ENCODE peak calls at places on chromosomes 13 and 19, in seven cellular contexts. S, P, B, E, H, Z and U are unnamed samples.
A peak's percentile ranks its signal among the peaks of the same experiment; 100 is the strongest.

GRCh38 chr19:29576043-29576442 is 30.0 kb upstream of the POP4 start:
- DNase-seq in S (no peak), P (no peak), B (no peak), E (no peak), H (no peak), Z (no peak), U (no peak)

GRCh38 chr19:6632002-6632621 is 37.8 kb downstream of the TNFSF14 start:
- DNase-seq in S (peak; percentile 52), P (peak; percentile 84), B (peak; percentile 61), E (peak; percentile 90), H (no peak), Z (peak; percentile 83), U (no peak)

GRCh38 chr19:658916-659839 is 3.8 kb downstream of the RNF126 start:
- DNase-seq in S (peak; percentile 76), P (no peak), B (peak; percentile 66), E (peak; percentile 68), H (no peak), Z (no peak), U (no peak)

GRCh38 chr19:28864024-28864503 is 348.9 kb downstream of the UQCRFS1 start:
- DNase-seq in S (no peak), P (no peak), B (no peak), E (no peak), H (no peak), Z (no peak), U (no peak)

GRCh38 chr19:11204943-11205349 is 7.6 kb upstream of the KANK2 start:
- DNase-seq in S (no peak), P (no peak), B (no peak), E (no peak), H (no peak), Z (peak; percentile 23), U (no peak)

GRCh38 chr19:2302319-2303208 is 5.4 kb downstream of the LINGO3 start:
- DNase-seq in S (no peak), P (peak; percentile 76), B (no peak), E (peak; percentile 77), H (no peak), Z (no peak), U (no peak)

GRCh38 chr13:110813646-110814624 is 100.4 kb downstream of the ING1 start:
- DNase-seq in S (no peak), P (no peak), B (no peak), E (no peak), H (peak; percentile 26), Z (no peak), U (no peak)

GRCh38 chr13:20782116-20782708 is 8.5 kb upstream of the EEF1AKMT1 start:
- DNase-seq in S (no peak), P (no peak), B (no peak), E (no peak), H (no peak), Z (no peak), U (no peak)

GRCh38 chr19:49382639-49383038 is 5.4 kb upstream of the KASH5 start:
- DNase-seq in S (no peak), P (no peak), B (no peak), E (no peak), H (no peak), Z (no peak), U (no peak)

GRCh38 chr19:1923319-1923718 is 17.7 kb upstream of the CSNK1G2 start:
- DNase-seq in S (no peak), P (no peak), B (no peak), E (peak; percentile 68), H (no peak), Z (peak; percentile 90), U (no peak)

GRCh38 chr13:110944121-110944967 is 29.5 kb upstream of the ANKRD10 start:
- DNase-seq in S (no peak), P (no peak), B (no peak), E (no peak), H (no peak), Z (peak; percentile 57), U (peak; percentile 20)

GRCh38 chr19:46606681-46607440 is 5.7 kb downstream of the CALM3 start:
- DNase-seq in S (no peak), P (peak; percentile 54), B (no peak), E (peak; percentile 12), H (peak; percentile 32), Z (no peak), U (no peak)

GRCh38 chr19:1408300-1409203 is 1.2 kb downstream of the DAZAP1 start:
- DNase-seq in S (no peak), P (no peak), B (no peak), E (peak; percentile 39), H (peak; percentile 84), Z (peak; percentile 38), U (no peak)

GRCh38 chr19:2768365-2769132 is 14.5 kb downstream of the SGTA start:
- DNase-seq in S (no peak), P (no peak), B (no peak), E (no peak), H (no peak), Z (no peak), U (no peak)

GRCh38 chr13:104565888-104566287 is 1499.7 kb upstream of the SLC10A2 start:
- DNase-seq in S (no peak), P (no peak), B (no peak), E (no peak), H (no peak), Z (no peak), U (no peak)

GRCh38 chr13:28754698-28755545 is 36.2 kb upstream of the SLC46A3 start:
- DNase-seq in S (no peak), P (no peak), B (no peak), E (no peak), H (no peak), Z (peak; percentile 13), U (no peak)

GRCh38 chr13:28751210-28751935 is 32.6 kb upstream of the SLC46A3 start:
- DNase-seq in S (no peak), P (no peak), B (no peak), E (no peak), H (no peak), Z (no peak), U (no peak)

GRCh38 chr13:28753946-28754345 is 35.2 kb upstream of the SLC46A3 start:
- DNase-seq in S (no peak), P (no peak), B (no peak), E (no peak), H (no peak), Z (no peak), U (no peak)

GRCh38 chr13:28755546-28755870 is 36.7 kb upstream of the SLC46A3 start:
- DNase-seq in S (no peak), P (no peak), B (no peak), E (no peak), H (no peak), Z (no peak), U (no peak)

DNA sequence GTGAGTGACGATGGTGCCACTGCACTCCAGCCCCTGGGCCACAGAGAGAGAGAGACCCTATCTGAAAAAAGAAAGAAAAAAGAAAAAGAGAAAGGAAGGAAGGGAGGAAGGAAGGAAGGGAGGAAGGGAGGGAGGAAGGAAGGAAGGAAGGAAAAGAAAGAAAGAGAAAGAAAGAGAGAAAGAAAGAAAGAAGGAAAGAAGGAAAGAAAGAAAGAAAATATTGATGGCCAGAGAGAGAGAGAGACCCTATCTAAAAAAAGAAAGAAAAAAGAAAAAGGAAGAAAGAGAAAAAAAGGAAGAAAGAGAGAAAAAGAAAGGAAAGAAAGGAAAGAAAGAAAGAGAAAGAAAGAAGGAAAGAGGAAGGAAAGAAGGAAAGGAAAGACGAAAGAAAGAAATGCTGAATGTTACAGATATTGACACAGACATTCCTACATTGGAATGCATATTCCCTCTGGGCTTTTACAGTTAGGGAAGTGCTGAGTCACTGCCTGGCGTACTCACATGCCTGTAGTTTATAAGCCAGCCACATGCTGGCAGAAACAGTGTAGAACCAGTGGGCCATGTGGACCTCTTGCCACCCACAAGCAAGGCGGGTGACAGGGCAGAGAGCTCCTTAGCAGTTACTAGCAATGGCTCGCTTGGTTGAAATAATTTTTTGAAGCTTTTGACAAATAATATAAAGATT is 34.6 kb upstream of the SLC46A3 start:
- DNase-seq in S (peak; percentile 55), P (peak; percentile 86), B (no peak), E (no peak), H (peak; percentile 69), Z (no peak), U (peak; percentile 72)
- TF ChIP-seq CTCF in S (no peak), P (peak; percentile 5), B (no peak), E (peak; percentile 35), H (peak; percentile 14), Z (no peak), U (peak; percentile 14)

GRCh38 chr13:88376762-88377388 is 705.7 kb downstream of the SLITRK5 start:
- DNase-seq in S (no peak), P (no peak), B (no peak), E (no peak), H (no peak), Z (no peak), U (no peak)
- H3K27ac ChIP-seq in S (no peak overlapping the region), P (no peak overlapping the region), B (no peak overlapping the region), E (no peak overlapping the region), H (no peak overlapping the region), Z (no peak overlapping the region), U (no peak overlapping the region)

GRCh38 chr13:22662771-22663170 is 518.0 kb upstream of the SGCG start:
- DNase-seq in S (no peak), P (no peak), B (no peak), E (no peak), H (no peak), Z (no peak), U (no peak)
- H3K27me3 ChIP-seq in S (no peaks in the 10 kb centered on the region), P (no peaks in the 10 kb centered on the region), B (no peaks in the 10 kb centered on the region), E (no peaks in the 10 kb centered on the region), H (no peaks in the 10 kb centered on the region), Z (no peaks in the 10 kb centered on the region), U (no peaks in the 10 kb centered on the region)

GRCh38 chr13:52743569-52743968 is 3.9 kb upstream of the CNMD start:
- DNase-seq in S (no peak), P (no peak), B (no peak), E (no peak), H (no peak), Z (no peak), U (no peak)

GRCh38 chr13:52739468-52740071 is at the start of gene CNMD:
- DNase-seq in S (no peak), P (no peak), B (no peak), E (no peak), H (no peak), Z (no peak), U (no peak)

GRCh38 chr13:52744842-52745241 is 5.2 kb upstream of the CNMD start:
- DNase-seq in S (no peak), P (no peak), B (no peak), E (no peak), H (no peak), Z (no peak), U (no peak)

GRCh38 chr13:52746141-52746540 is 6.5 kb upstream of the CNMD start:
- DNase-seq in S (no peak), P (no peak), B (no peak), E (no peak), H (no peak), Z (no peak), U (no peak)

GRCh38 chr13:52743988-52744387 is 4.4 kb upstream of the CNMD start:
- DNase-seq in S (no peak), P (no peak), B (no peak), E (no peak), H (no peak), Z (no peak), U (no peak)
- TF ChIP-seq CTCF in S (no peak), P (no peak), B (no peak), E (no peak), H (no peak), Z (no peak), U (no peak)